ENCODE peak calls at places on chromosome 21, in six cellular contexts. One of them, this sample, is unnamed.

GRCh38 chr21:26041441-26042180 is 129.0 kb downstream of the APP start:
- DNase-seq in tibial nerve: no peak
- DNase-seq in CD8-positive, alpha-beta T cell: no peak
- DNase-seq in B cell: no peak
- DNase-seq in keratinocyte: no peak
- DNase-seq in neural crest cell: no peak
- DNase-seq in this sample: no peak

GRCh38 chr21:46117586-46118304 is 19.8 kb downstream of the COL6A2 start:
- DNase-seq in keratinocyte: no peak
- DNase-seq in neural crest cell: no peak
- DNase-seq in B cell: peak
- DNase-seq in CD8-positive, alpha-beta T cell: peak
- DNase-seq in tibial nerve: no peak
- DNase-seq in this sample: peak

GRCh38 chr21:46317710-46318463 is 5.8 kb downstream of the C21orf58 start:
- DNase-seq in B cell: no peak
- DNase-seq in tibial nerve: no peak
- DNase-seq in neural crest cell: no peak
- DNase-seq in CD8-positive, alpha-beta T cell: no peak
- DNase-seq in keratinocyte: no peak
- DNase-seq in this sample: no peak

GRCh38 chr21:28540514-28540913 is 452.2 kb downstream of the LTN1 start:
- DNase-seq in neural crest cell: no peak
- DNase-seq in CD8-positive, alpha-beta T cell: no peak
- DNase-seq in B cell: no peak
- DNase-seq in tibial nerve: no peak
- DNase-seq in keratinocyte: no peak
- DNase-seq in this sample: no peak

GRCh38 chr21:18449586-18449985 is 46.0 kb upstream of the TMPRSS15 start:
- DNase-seq in CD8-positive, alpha-beta T cell: no peak
- DNase-seq in keratinocyte: no peak
- DNase-seq in B cell: no peak
- DNase-seq in tibial nerve: no peak
- DNase-seq in neural crest cell: no peak
- DNase-seq in this sample: no peak

GRCh38 chr21:43262427-43262826 is 93.6 kb downstream of the CRYAA start:
- DNase-seq in keratinocyte: no peak
- DNase-seq in B cell: no peak
- DNase-seq in CD8-positive, alpha-beta T cell: no peak
- DNase-seq in neural crest cell: no peak
- DNase-seq in tibial nerve: no peak
- DNase-seq in this sample: no peak

GRCh38 chr21:26844258-26845065 is 747 bp downstream of the ADAMTS1 start:
- DNase-seq in CD8-positive, alpha-beta T cell: no peak
- DNase-seq in B cell: no peak
- DNase-seq in keratinocyte: no peak
- DNase-seq in tibial nerve: peak
- DNase-seq in neural crest cell: peak
- DNase-seq in this sample: peak

GRCh38 chr21:46622226-46622625 is 13.2 kb upstream of the PRMT2 start:
- DNase-seq in keratinocyte: no peak
- DNase-seq in neural crest cell: peak
- DNase-seq in CD8-positive, alpha-beta T cell: peak
- DNase-seq in tibial nerve: no peak
- DNase-seq in B cell: no peak
- DNase-seq in this sample: no peak

GRCh38 chr21:29477941-29478340 is 179.2 kb downstream of the BACH1 start:
- DNase-seq in keratinocyte: no peak
- DNase-seq in tibial nerve: no peak
- DNase-seq in B cell: no peak
- DNase-seq in neural crest cell: no peak
- DNase-seq in CD8-positive, alpha-beta T cell: no peak
- DNase-seq in this sample: no peak

GRCh38 chr21:29181799-29182470 is 51.5 kb downstream of the MAP3K7CL start:
- DNase-seq in CD8-positive, alpha-beta T cell: no peak
- DNase-seq in neural crest cell: no peak
- DNase-seq in tibial nerve: no peak
- DNase-seq in B cell: no peak
- DNase-seq in keratinocyte: no peak
- DNase-seq in this sample: no peak

GRCh38 chr21:41993744-41994143 is 16.4 kb downstream of the ZBTB21 start:
- DNase-seq in B cell: no peak
- DNase-seq in keratinocyte: no peak
- DNase-seq in CD8-positive, alpha-beta T cell: no peak
- DNase-seq in tibial nerve: no peak
- DNase-seq in neural crest cell: no peak
- DNase-seq in this sample: no peak

GRCh38 chr21:17359781-17360180 is 153.1 kb upstream of the CXADR start:
- DNase-seq in B cell: no peak
- DNase-seq in neural crest cell: no peak
- DNase-seq in CD8-positive, alpha-beta T cell: no peak
- DNase-seq in keratinocyte: no peak
- DNase-seq in tibial nerve: no peak
- DNase-seq in this sample: no peak

GRCh38 chr21:14947613-14948160 is 117.1 kb downstream of the NRIP1 start:
- DNase-seq in CD8-positive, alpha-beta T cell: no peak
- DNase-seq in tibial nerve: no peak
- DNase-seq in neural crest cell: no peak
- DNase-seq in B cell: no peak
- DNase-seq in keratinocyte: no peak
- DNase-seq in this sample: no peak

GRCh38 chr21:43758132-43758619 is 17.9 kb downstream of the CSTB start:
- DNase-seq in tibial nerve: peak
- DNase-seq in neural crest cell: no peak
- DNase-seq in CD8-positive, alpha-beta T cell: no peak
- DNase-seq in B cell: no peak
- DNase-seq in keratinocyte: no peak
- DNase-seq in this sample: no peak

GRCh38 chr21:31948681-31949080 is 75.9 kb downstream of the HUNK start:
- DNase-seq in keratinocyte: no peak
- DNase-seq in B cell: no peak
- DNase-seq in CD8-positive, alpha-beta T cell: no peak
- DNase-seq in neural crest cell: no peak
- DNase-seq in tibial nerve: no peak
- DNase-seq in this sample: no peak

GRCh38 chr21:41958886-41959563 is 5.2 kb upstream of the C2CD2 start:
- DNase-seq in CD8-positive, alpha-beta T cell: no peak
- DNase-seq in keratinocyte: no peak
- DNase-seq in neural crest cell: no peak
- DNase-seq in tibial nerve: no peak
- DNase-seq in B cell: no peak
- DNase-seq in this sample: no peak

GRCh38 chr21:41823166-41823565 is 56.0 kb downstream of the PRDM15 start:
- DNase-seq in neural crest cell: no peak
- DNase-seq in B cell: no peak
- DNase-seq in tibial nerve: no peak
- DNase-seq in keratinocyte: no peak
- DNase-seq in CD8-positive, alpha-beta T cell: no peak
- DNase-seq in this sample: no peak

GRCh38 chr21:41603476-41603875 is 95.5 kb upstream of the TMPRSS2 start:
- DNase-seq in tibial nerve: no peak
- DNase-seq in B cell: no peak
- DNase-seq in keratinocyte: no peak
- DNase-seq in CD8-positive, alpha-beta T cell: no peak
- DNase-seq in neural crest cell: no peak
- DNase-seq in this sample: no peak

DNA sequence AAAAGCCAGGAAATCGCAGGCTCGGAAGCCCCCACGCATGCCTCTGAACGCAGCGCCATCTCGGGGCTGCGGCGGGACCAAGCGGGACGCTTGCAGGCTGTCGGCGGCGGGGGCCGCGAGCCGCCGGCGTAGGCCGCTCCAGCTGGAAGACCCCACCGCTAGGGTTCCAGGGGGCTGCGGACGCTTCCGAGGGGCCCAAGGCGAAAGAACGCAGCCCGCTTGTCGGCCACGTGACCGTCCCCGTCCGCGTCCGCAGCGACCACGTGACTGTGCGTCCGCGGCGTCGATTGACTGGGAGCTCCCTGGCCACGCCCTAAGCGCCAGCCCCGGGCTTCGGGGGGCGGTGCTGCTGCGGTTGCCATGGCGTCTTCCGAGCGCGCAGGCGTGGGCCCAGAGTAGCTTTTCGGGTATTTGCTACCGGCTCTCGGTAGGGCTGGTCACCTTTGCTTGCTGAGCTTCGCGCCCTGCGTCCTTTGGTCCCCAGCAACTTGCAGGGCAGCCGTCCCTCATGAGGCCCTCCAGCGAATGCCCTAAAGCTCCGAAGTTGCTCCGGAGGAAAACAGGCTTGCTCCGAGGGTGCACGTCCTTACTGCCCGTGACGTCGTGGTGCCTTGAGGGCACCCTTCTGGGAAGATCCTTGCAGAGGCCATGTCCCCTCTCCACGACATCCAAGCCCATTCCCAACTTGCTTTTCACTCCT is 197.2 kb downstream of the DYRK1A start:
- DNase-seq in CD8-positive, alpha-beta T cell: peak
- DNase-seq in neural crest cell: peak
- DNase-seq in keratinocyte: peak
- DNase-seq in tibial nerve: peak
- DNase-seq in B cell: peak
- DNase-seq in this sample: no peak
- TF ChIP-seq CTCF in CD8-positive, alpha-beta T cell: peak
- TF ChIP-seq CTCF in neural crest cell: no peak
- TF ChIP-seq CTCF in keratinocyte: peak
- TF ChIP-seq CTCF in tibial nerve: peak
- TF ChIP-seq CTCF in B cell: peak
- TF ChIP-seq CTCF in this sample: no peak

DNA sequence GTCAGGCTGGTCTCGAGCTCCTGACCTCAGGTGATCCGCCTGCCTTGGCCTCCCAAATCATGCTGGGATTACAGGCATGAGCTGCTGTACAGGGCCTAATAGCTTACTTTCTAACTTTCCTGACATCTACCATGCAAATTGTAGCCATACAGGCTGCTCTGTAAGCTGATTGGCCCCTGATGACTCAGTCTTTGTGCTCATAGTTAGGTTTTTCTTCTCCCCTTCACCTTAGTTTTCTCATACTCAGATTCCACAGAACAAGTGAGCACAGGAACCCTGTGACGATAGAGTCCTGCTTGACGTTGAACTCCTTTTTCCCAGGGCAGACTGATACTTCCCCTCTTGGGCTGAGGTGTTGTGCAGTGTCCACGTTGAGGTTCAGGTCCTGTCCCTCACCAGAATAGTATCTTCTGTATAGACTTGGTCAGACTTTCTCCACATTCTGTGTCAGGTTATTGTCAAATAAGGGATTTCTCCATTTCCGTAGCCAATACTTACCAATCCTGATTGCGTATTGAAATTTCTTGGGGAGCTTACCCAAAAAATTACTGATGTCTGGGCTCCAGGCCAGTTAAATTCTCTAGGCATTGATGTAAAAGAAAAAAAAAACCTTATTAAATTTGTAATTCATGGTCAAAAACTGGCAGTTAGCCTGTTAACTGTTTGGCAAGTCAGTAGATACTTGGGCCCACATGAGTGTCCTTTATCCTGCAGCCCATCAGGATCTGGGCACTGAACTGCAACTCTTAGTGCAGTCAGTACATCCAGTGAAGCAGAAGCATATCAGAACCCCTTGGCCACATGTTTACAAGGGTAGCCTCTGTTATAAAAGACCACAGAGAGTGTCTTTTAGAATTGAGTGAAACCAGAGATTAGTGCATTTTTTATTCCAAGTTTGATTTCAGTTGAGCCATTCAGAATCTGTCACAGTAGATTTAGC is 118.2 kb downstream of the DYRK1A start:
- DNase-seq in tibial nerve: no peak
- DNase-seq in CD8-positive, alpha-beta T cell: no peak
- DNase-seq in keratinocyte: no peak
- DNase-seq in B cell: no peak
- DNase-seq in neural crest cell: no peak
- DNase-seq in this sample: no peak
- TF ChIP-seq CTCF in tibial nerve: no peak
- TF ChIP-seq CTCF in CD8-positive, alpha-beta T cell: no peak
- TF ChIP-seq CTCF in keratinocyte: no peak
- TF ChIP-seq CTCF in B cell: no peak
- TF ChIP-seq CTCF in neural crest cell: no peak
- TF ChIP-seq CTCF in this sample: no peak

GRCh38 chr21:35606578-35606977 is 453.7 kb downstream of the SETD4 start:
- DNase-seq in B cell: no peak
- DNase-seq in keratinocyte: no peak
- DNase-seq in neural crest cell: no peak
- DNase-seq in tibial nerve: no peak
- DNase-seq in CD8-positive, alpha-beta T cell: no peak
- DNase-seq in this sample: no peak

GRCh38 chr21:35602811-35603210 is 457.5 kb downstream of the SETD4 start:
- DNase-seq in tibial nerve: no peak
- DNase-seq in CD8-positive, alpha-beta T cell: no peak
- DNase-seq in neural crest cell: no peak
- DNase-seq in B cell: no peak
- DNase-seq in keratinocyte: no peak
- DNase-seq in this sample: no peak

GRCh38 chr21:35607406-35607805 is 452.9 kb downstream of the SETD4 start:
- DNase-seq in tibial nerve: no peak
- DNase-seq in keratinocyte: no peak
- DNase-seq in CD8-positive, alpha-beta T cell: no peak
- DNase-seq in B cell: no peak
- DNase-seq in neural crest cell: no peak
- DNase-seq in this sample: no peak

GRCh38 chr21:35606136-35606535 is 454.2 kb downstream of the SETD4 start:
- DNase-seq in B cell: no peak
- DNase-seq in neural crest cell: no peak
- DNase-seq in CD8-positive, alpha-beta T cell: no peak
- DNase-seq in tibial nerve: no peak
- DNase-seq in keratinocyte: no peak
- DNase-seq in this sample: no peak

GRCh38 chr21:35603471-35603870 is 456.9 kb downstream of the SETD4 start:
- DNase-seq in neural crest cell: no peak
- DNase-seq in B cell: no peak
- DNase-seq in keratinocyte: no peak
- DNase-seq in tibial nerve: no peak
- DNase-seq in CD8-positive, alpha-beta T cell: no peak
- DNase-seq in this sample: no peak
- TF ChIP-seq CTCF in neural crest cell: no peak
- TF ChIP-seq CTCF in B cell: no peak
- TF ChIP-seq CTCF in keratinocyte: peak
- TF ChIP-seq CTCF in tibial nerve: no peak
- TF ChIP-seq CTCF in CD8-positive, alpha-beta T cell: no peak
- TF ChIP-seq CTCF in this sample: no peak

DNA sequence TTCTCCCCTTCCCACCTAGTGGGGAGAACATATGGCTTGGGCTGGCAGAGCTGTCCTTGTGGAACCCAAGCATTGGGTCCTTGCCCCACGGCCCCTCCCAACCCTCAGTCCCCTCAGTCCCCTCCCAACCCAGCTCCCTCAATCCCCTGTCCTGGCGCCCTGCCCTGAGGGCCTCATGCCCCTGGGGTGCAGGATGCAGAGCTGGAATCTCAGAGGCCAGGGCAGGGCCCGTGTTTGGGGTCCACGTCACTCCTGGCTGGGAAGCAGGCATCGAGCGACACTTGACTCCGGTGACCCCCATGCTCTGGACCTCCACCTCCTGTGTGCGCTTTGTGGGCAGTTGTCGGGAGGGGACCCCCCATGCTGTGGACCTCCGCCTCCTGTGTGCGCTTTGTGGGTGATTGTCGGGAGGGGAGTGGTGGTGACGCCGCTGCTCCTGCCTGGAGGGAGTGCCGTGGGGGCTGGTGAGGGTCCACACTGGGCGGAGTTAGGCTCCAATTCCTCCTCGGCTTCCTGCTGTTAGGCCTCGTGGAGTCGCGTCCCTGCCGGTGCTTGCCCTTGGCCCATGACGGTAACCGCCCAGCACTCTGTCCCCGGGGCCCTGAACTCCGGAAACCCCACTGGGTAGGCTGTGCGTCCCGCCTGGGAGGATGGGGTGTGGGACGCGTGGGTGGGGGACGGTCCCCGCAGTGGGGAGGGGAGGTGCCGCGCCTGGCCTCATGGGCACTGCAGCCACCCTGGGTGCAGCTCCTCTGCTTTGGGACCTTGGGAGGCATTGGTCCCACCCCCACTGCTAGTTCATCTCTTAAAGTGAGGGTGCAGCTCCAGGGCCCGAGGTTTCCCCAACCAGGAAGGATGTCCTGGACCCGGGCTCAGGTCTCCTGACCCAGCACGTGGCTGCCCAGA is 31.2 kb downstream of the SLX9 start:
- DNase-seq in neural crest cell: no peak
- DNase-seq in B cell: no peak
- DNase-seq in CD8-positive, alpha-beta T cell: no peak
- DNase-seq in tibial nerve: no peak
- DNase-seq in keratinocyte: no peak
- DNase-seq in this sample: no peak
- TF ChIP-seq CTCF in neural crest cell: no peak
- TF ChIP-seq CTCF in B cell: no peak
- TF ChIP-seq CTCF in CD8-positive, alpha-beta T cell: no peak
- TF ChIP-seq CTCF in tibial nerve: no peak
- TF ChIP-seq CTCF in keratinocyte: no peak
- TF ChIP-seq CTCF in this sample: no peak

This sample was measured in nephron progenitor cell.